ENCODE peak calls at places on chromosomes 13 and 19, in eight cellular contexts. One of them, this sample, is unnamed.

GRCh38 chr19:16066611-16067104 is 9.6 kb upstream of the TPM4 start:
- DNase-seq in HL-60: no peak
- DNase-seq in psoas muscle: no peak
- DNase-seq in foreskin fibroblast: peak
- DNase-seq in heart left ventricle: no peak
- DNase-seq in ascending aorta: no peak
- DNase-seq in lung: no peak
- DNase-seq in HFF-Myc: peak
- DNase-seq in this sample: no peak

GRCh38 chr13:31909889-31910551 is 121.6 kb upstream of the FRY start:
- DNase-seq in foreskin fibroblast: peak
- DNase-seq in ascending aorta: no peak
- DNase-seq in lung: peak
- DNase-seq in HL-60: no peak
- DNase-seq in heart left ventricle: peak
- DNase-seq in HFF-Myc: peak
- DNase-seq in psoas muscle: no peak
- DNase-seq in this sample: no peak

GRCh38 chr19:17125728-17126677 is 50.4 kb downstream of the MYO9B start:
- DNase-seq in ascending aorta: peak
- DNase-seq in HL-60: peak
- DNase-seq in HFF-Myc: no peak
- DNase-seq in psoas muscle: peak
- DNase-seq in lung: peak
- DNase-seq in foreskin fibroblast: peak
- DNase-seq in heart left ventricle: peak
- DNase-seq in this sample: no peak

GRCh38 chr19:38664503-38665211 is 17.2 kb downstream of the ACTN4 start:
- DNase-seq in ascending aorta: no peak
- DNase-seq in heart left ventricle: peak
- DNase-seq in foreskin fibroblast: no peak
- DNase-seq in lung: no peak
- DNase-seq in HL-60: peak
- DNase-seq in HFF-Myc: no peak
- DNase-seq in psoas muscle: no peak
- DNase-seq in this sample: no peak

GRCh38 chr19:18905520-18906236 is 9.7 kb upstream of the CERS1 start:
- DNase-seq in lung: no peak
- DNase-seq in HFF-Myc: no peak
- DNase-seq in HL-60: no peak
- DNase-seq in heart left ventricle: no peak
- DNase-seq in ascending aorta: no peak
- DNase-seq in psoas muscle: no peak
- DNase-seq in foreskin fibroblast: no peak
- DNase-seq in this sample: no peak

GRCh38 chr13:70424428-70424827 is 316.2 kb upstream of the KLHL1 start:
- DNase-seq in ascending aorta: no peak
- DNase-seq in heart left ventricle: no peak
- DNase-seq in psoas muscle: no peak
- DNase-seq in HFF-Myc: no peak
- DNase-seq in foreskin fibroblast: no peak
- DNase-seq in HL-60: no peak
- DNase-seq in lung: no peak
- DNase-seq in this sample: no peak

GRCh38 chr19:13451596-13451995 is 54.7 kb downstream of the CACNA1A start:
- DNase-seq in HFF-Myc: no peak
- DNase-seq in psoas muscle: no peak
- DNase-seq in ascending aorta: no peak
- DNase-seq in heart left ventricle: no peak
- DNase-seq in lung: no peak
- DNase-seq in foreskin fibroblast: no peak
- DNase-seq in HL-60: no peak
- DNase-seq in this sample: no peak

GRCh38 chr19:42693760-42694350 is 46.4 kb downstream of the PSG3 start:
- DNase-seq in HFF-Myc: peak
- DNase-seq in ascending aorta: no peak
- DNase-seq in lung: no peak
- DNase-seq in HL-60: no peak
- DNase-seq in heart left ventricle: no peak
- DNase-seq in psoas muscle: no peak
- DNase-seq in foreskin fibroblast: peak
- DNase-seq in this sample: no peak

GRCh38 chr19:5091576-5092215 is 122.8 kb downstream of the KDM4B start:
- DNase-seq in psoas muscle: peak
- DNase-seq in ascending aorta: no peak
- DNase-seq in HL-60: no peak
- DNase-seq in foreskin fibroblast: peak
- DNase-seq in heart left ventricle: no peak
- DNase-seq in HFF-Myc: no peak
- DNase-seq in lung: no peak
- DNase-seq in this sample: no peak

GRCh38 chr13:101523732-101524131 is 71.3 kb downstream of the ITGBL1 start:
- DNase-seq in psoas muscle: peak
- DNase-seq in foreskin fibroblast: peak
- DNase-seq in HFF-Myc: peak
- DNase-seq in lung: no peak
- DNase-seq in ascending aorta: peak
- DNase-seq in heart left ventricle: peak
- DNase-seq in HL-60: no peak
- DNase-seq in this sample: no peak

DNA sequence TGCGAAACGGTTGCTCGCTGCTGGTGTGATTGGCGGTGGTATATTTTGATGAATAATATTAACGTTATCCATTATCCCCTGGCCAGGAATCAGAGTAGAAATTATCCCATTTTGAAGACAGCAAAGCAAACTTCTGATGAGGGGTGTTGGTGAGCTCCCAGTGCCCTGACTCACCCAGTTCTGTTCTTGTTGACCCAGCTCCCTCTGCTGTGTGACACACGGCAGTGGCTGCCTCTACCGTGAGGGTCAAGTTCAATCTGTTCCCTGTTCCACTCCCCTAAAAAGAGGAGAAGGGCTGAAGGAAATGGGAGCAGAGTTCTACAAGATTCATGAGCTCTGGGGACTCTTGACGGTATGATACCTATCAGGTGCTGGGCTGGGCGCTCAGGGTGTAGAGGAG is 2.0 kb downstream of the CAMSAP3 start:
- DNase-seq in ascending aorta: no peak
- DNase-seq in HFF-Myc: no peak
- DNase-seq in lung: no peak
- DNase-seq in foreskin fibroblast: peak
- DNase-seq in heart left ventricle: no peak
- DNase-seq in HL-60: no peak
- DNase-seq in psoas muscle: no peak
- DNase-seq in this sample: no peak
- H3K4me3 ChIP-seq in ascending aorta: no peak
- H3K4me3 ChIP-seq in HFF-Myc: no peak
- H3K4me3 ChIP-seq in lung: no peak
- H3K4me3 ChIP-seq in foreskin fibroblast: no peak
- H3K4me3 ChIP-seq in heart left ventricle: no peak
- H3K4me3 ChIP-seq in HL-60: no peak
- H3K4me3 ChIP-seq in psoas muscle: no peak
- H3K4me3 ChIP-seq in this sample: no peak

DNA sequence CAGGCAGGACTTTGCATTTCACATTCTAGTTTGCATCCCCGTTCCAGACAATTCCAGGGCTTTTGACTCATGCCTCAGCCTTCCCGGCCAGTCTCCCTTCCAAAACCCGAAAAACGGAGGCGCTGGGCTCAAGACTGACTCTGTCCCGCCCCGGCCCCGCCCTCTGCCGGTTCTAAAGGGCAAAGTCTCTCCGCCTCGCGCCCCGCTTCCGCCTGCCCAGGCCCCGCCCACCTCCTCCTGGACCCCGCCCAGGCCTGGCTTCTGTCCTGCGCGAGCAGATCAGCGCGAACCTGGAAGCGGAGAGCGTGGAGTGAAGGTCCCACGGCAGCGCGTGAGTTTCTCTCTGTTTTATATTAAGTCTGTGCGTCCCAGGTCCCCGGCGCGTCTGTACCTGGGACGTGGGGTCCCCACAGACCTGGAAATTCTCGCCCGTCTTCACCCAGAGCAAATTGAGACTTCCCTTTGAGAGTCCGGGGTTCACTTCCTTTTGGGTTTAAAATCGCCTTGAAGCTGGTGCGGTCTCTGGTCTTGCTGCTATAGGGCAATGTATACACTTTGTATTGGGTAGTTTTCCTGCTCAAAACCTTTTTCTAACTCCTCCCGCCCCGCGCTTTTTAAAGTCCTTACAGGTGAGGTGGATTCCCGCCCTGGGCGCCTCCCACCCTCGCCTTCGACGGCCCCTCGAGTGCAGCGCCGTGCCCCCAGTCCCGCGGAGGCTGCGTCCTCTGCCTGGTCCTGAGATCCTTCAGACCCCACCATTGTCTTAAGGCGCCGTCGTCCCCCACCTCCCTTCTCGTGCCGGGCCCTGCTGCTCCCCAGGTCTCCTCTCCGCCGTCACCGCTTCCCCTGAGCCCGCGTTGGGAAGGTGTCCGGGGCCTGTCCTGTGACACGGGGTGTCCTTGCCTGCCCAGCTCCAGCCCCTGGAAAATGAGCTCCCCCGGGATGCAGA is 31.2 kb downstream of the ZNF701 start:
- DNase-seq in HFF-Myc: peak
- DNase-seq in lung: peak
- DNase-seq in psoas muscle: peak
- DNase-seq in heart left ventricle: peak
- DNase-seq in foreskin fibroblast: peak
- DNase-seq in ascending aorta: peak
- DNase-seq in HL-60: peak
- DNase-seq in this sample: peak
- TF ChIP-seq CTCF in HFF-Myc: peak
- TF ChIP-seq CTCF in lung: peak
- TF ChIP-seq CTCF in psoas muscle: peak
- TF ChIP-seq CTCF in heart left ventricle: peak
- TF ChIP-seq CTCF in foreskin fibroblast: peak
- TF ChIP-seq CTCF in ascending aorta: peak
- TF ChIP-seq CTCF in HL-60: no peak
- TF ChIP-seq CTCF in this sample: peak

GRCh38 chr19:373391-374182 is 29.0 kb upstream of the MIER2 start:
- DNase-seq in psoas muscle: no peak
- DNase-seq in lung: no peak
- DNase-seq in foreskin fibroblast: no peak
- DNase-seq in ascending aorta: peak
- DNase-seq in heart left ventricle: no peak
- DNase-seq in HFF-Myc: no peak
- DNase-seq in HL-60: no peak
- DNase-seq in this sample: no peak
- H3K4me3 ChIP-seq in psoas muscle: no peak
- H3K4me3 ChIP-seq in lung: no peak
- H3K4me3 ChIP-seq in foreskin fibroblast: no peak
- H3K4me3 ChIP-seq in ascending aorta: no peak
- H3K4me3 ChIP-seq in heart left ventricle: no peak
- H3K4me3 ChIP-seq in HFF-Myc: no peak
- H3K4me3 ChIP-seq in HL-60: no peak
- H3K4me3 ChIP-seq in this sample: no peak

DNA sequence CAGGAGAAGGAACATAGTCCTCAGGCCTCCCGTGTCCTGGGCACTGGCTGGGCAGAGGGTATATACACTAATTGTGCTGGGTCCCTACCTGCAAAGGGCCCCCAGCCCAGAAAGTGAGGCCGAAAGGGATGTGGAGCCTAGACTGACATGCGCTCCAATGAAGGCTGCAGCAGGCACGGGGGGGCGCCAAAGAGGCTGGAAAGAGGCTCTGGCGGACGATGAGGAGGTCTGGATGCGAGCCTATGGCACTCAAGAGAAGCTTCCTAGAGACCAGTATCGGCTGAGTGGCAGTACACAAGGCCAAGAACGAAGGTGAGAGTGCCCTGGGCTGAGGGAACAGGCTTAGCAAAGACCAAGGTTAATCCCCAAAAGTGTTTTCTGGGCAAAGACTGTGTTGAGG is 16.6 kb downstream of the VRK3 start:
- DNase-seq in psoas muscle: no peak
- DNase-seq in ascending aorta: no peak
- DNase-seq in foreskin fibroblast: peak
- DNase-seq in HFF-Myc: no peak
- DNase-seq in HL-60: no peak
- DNase-seq in heart left ventricle: no peak
- DNase-seq in lung: no peak
- DNase-seq in this sample: no peak
- TF ChIP-seq CTCF in psoas muscle: no peak
- TF ChIP-seq CTCF in ascending aorta: no peak
- TF ChIP-seq CTCF in foreskin fibroblast: peak
- TF ChIP-seq CTCF in HFF-Myc: peak
- TF ChIP-seq CTCF in HL-60: no peak
- TF ChIP-seq CTCF in heart left ventricle: no peak
- TF ChIP-seq CTCF in lung: no peak
- TF ChIP-seq CTCF in this sample: no peak

DNA sequence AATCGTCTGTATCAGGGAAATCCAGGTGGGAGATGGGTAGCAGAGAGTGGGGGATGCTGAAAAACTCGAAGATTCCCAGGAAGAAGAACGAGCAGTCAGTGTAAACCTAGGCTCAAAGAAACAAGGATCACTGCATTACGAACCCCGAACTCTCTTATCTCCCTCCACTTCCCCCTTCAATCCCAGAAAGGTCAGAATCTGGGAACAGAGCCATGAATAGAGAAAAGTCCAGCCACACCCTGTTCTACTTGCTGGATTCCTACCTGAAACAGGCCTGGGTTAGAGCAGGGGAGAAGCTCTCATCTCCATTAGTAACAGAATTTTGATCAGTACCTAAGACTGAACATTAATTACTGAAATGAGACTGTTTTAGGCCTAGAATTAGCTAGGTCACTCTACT is 24.4 kb downstream of the EPSTI1 start:
- DNase-seq in lung: no peak
- DNase-seq in heart left ventricle: no peak
- DNase-seq in HFF-Myc: no peak
- DNase-seq in ascending aorta: no peak
- DNase-seq in HL-60: no peak
- DNase-seq in foreskin fibroblast: no peak
- DNase-seq in psoas muscle: no peak
- DNase-seq in this sample: no peak
- H3K4me3 ChIP-seq in lung: no peak
- H3K4me3 ChIP-seq in heart left ventricle: no peak
- H3K4me3 ChIP-seq in HFF-Myc: no peak
- H3K4me3 ChIP-seq in ascending aorta: no peak
- H3K4me3 ChIP-seq in HL-60: no peak
- H3K4me3 ChIP-seq in foreskin fibroblast: no peak
- H3K4me3 ChIP-seq in psoas muscle: no peak
- H3K4me3 ChIP-seq in this sample: no peak

GRCh38 chr19:7872306-7873204 is 1.6 kb downstream of the PRR36 start:
- DNase-seq in HFF-Myc: no peak
- DNase-seq in psoas muscle: no peak
- DNase-seq in foreskin fibroblast: no peak
- DNase-seq in lung: no peak
- DNase-seq in heart left ventricle: no peak
- DNase-seq in ascending aorta: no peak
- DNase-seq in HL-60: no peak
- DNase-seq in this sample: no peak
- TF ChIP-seq CTCF in HFF-Myc: no peak
- TF ChIP-seq CTCF in psoas muscle: no peak
- TF ChIP-seq CTCF in foreskin fibroblast: no peak
- TF ChIP-seq CTCF in lung: no peak
- TF ChIP-seq CTCF in heart left ventricle: no peak
- TF ChIP-seq CTCF in ascending aorta: no peak
- TF ChIP-seq CTCF in HL-60: no peak
- TF ChIP-seq CTCF in this sample: no peak

GRCh38 chr13:48490241-48490640 is 42.6 kb downstream of the RCBTB2 start:
- DNase-seq in foreskin fibroblast: no peak
- DNase-seq in HL-60: no peak
- DNase-seq in heart left ventricle: no peak
- DNase-seq in psoas muscle: no peak
- DNase-seq in ascending aorta: no peak
- DNase-seq in lung: no peak
- DNase-seq in HFF-Myc: no peak
- DNase-seq in this sample: no peak
- H3K4me3 ChIP-seq in foreskin fibroblast: no peak
- H3K4me3 ChIP-seq in HL-60: no peak
- H3K4me3 ChIP-seq in heart left ventricle: no peak
- H3K4me3 ChIP-seq in psoas muscle: no peak
- H3K4me3 ChIP-seq in ascending aorta: no peak
- H3K4me3 ChIP-seq in lung: no peak
- H3K4me3 ChIP-seq in HFF-Myc: no peak
- H3K4me3 ChIP-seq in this sample: no peak